ENCODE peak calls at places on chromosome 21, in six cellular contexts. U, A, L, X, E and R are unnamed samples.

GRCh38 chr21:45136927-45137611 is 62.7 kb downstream of the ADARB1 start:
- DNase-seq in U (peak; percentile 87), A (peak; percentile 86), L (peak; percentile 90), X (peak; percentile 92), E (peak; percentile 94), R (peak; percentile 73)

GRCh38 chr21:26637346-26637745 is 64.3 kb upstream of the CYYR1 start:
- DNase-seq in U (no peak), A (no peak), L (no peak), X (no peak), E (no peak), R (no peak)

GRCh38 chr21:43900078-43900385 is 35.0 kb downstream of the AGPAT3 start:
- DNase-seq in U (no peak), A (no peak), L (no peak), X (no peak), E (no peak), R (no peak)

GRCh38 chr21:36630485-36631206 is 68.3 kb upstream of the SIM2 start:
- DNase-seq in U (no peak), A (no peak), L (peak; percentile 91), X (peak; percentile 84), E (peak; percentile 84), R (peak; percentile 57)

GRCh38 chr21:19508844-19509243 is 1105.3 kb upstream of the TMPRSS15 start:
- DNase-seq in U (no peak), A (no peak), L (no peak), X (no peak), E (no peak), R (no peak)

GRCh38 chr21:42636535-42636914 is 16.9 kb upstream of the PDE9A start:
- DNase-seq in U (no peak), A (no peak), L (no peak), X (no peak), E (no peak), R (no peak)

GRCh38 chr21:43800566-43800965 is 11.2 kb downstream of the RRP1 start:
- DNase-seq in U (no peak), A (no peak), L (no peak), X (no peak), E (no peak), R (no peak)

GRCh38 chr21:36125513-36126121 is 9.3 kb upstream of the CBR3 start:
- DNase-seq in U (peak; percentile 48), A (peak; percentile 42), L (peak; percentile 67), X (peak; percentile 53), E (peak; percentile 73), R (peak; percentile 25)

GRCh38 chr21:45457161-45457831 is 52.3 kb downstream of the COL18A1 start:
- DNase-seq in U (no peak), A (no peak), L (no peak), X (no peak), E (peak; percentile 10), R (no peak)

GRCh38 chr21:46127239-46128105 is 27.9 kb downstream of the FTCD start:
- DNase-seq in U (peak; percentile 31), A (no peak), L (peak; percentile 9), X (no peak), E (peak; percentile 10), R (no peak)

GRCh38 chr21:46637952-46638746 is 2.7 kb downstream of the PRMT2 start:
- DNase-seq in U (no peak), A (no peak), L (no peak), X (no peak), E (no peak), R (no peak)

GRCh38 chr21:38660333-38661295 is 145.1 kb upstream of the ETS2 start:
- DNase-seq in U (peak; percentile 62), A (no peak), L (peak; percentile 41), X (peak; percentile 69), E (no peak), R (no peak)

GRCh38 chr21:37446552-37446951 is 80.0 kb downstream of the DYRK1A start:
- DNase-seq in U (no peak), A (no peak), L (no peak), X (peak; percentile 26), E (no peak), R (no peak)

GRCh38 chr21:34722684-34723300 is 54.0 kb downstream of the CLIC6 start:
- DNase-seq in U (no peak), A (no peak), L (peak; percentile 76), X (peak; percentile 67), E (no peak), R (peak; percentile 15)
- TF ChIP-seq CTCF in U (no peak), A (peak; percentile 44), L (peak; percentile 91), X (peak; percentile 75), E (peak; percentile 69), R (peak; percentile 61)

DNA sequence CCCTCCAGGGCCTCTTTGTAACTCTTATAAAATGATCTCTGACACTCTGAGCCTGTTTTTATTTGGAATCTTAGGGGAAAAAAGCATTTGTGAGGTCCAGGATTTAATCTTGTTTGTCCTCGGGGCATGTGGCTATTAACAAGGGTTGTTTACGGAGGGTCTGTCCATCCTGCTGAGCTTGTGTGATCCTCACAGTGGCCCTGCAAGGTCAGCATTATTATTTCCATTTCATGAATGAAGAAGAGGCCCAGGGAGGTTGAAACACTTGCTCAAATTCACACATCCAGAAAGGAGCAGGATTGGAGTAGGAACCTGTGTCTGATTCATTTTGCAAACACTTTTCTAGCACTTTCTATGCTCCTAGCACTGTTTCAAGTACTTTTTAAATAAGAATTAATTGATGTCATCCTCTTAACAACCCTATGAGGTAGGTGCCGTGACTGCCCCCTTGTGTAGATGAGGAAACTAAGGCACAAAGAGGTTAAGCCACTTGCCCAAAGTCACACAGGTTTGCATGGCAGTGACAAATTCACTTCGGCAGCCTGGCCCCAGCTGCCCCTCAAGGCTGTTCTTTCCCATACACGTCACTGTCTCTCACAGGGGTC is 178.9 kb downstream of the MIS18A start:
- DNase-seq in U (no peak), A (no peak), L (no peak), X (peak; percentile 45), E (no peak), R (no peak)
- TF ChIP-seq CTCF in U (no peak), A (no peak), L (no peak), X (peak; percentile 50), E (no peak), R (peak; percentile 16)

DNA sequence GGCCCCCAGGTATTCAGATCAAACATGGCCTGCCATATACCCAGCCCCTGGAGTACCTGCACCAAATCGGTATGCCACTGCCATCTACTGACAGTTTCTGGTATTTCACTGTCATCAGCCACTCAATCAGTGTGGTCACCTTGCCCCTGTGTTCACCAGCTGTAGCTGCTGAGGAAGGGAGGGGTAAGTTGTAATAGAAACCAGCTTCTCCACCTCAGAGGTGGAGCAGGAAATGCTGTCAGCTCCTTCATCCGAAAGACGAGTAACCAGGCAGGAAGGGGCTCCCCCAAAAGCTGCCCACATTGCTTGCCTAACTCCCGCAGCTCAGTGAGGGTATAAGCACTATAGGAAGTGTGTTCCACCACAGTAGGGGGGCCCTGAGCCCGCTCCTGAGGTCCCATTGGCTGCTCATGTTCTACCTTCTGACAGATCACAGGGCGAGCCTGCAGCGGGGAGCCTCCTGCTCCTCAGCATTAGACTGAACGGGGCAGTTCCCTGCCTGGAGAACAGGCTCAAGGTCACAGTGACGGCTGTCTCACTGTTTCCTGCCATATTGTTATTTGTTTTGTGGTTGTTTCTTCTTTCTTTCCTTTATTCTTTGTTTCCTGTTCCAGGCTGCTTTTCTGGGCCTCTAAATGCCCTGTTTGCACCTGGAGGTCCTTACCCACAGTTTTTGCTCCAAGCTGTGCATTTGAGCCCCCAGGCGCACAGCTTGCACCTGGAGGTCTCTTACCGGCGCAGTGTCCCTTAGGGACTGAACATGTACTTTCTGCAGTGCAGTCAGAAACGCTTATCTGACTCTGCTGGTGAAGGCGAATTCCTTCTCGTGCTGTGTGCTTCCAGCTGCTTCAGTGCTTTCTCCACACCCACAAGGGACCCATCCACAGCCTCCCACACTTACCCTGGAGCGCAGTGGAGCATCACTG is 1638.3 kb downstream of the MRPL39 start:
- DNase-seq in U (no peak), A (peak; percentile 28), L (peak; percentile 74), X (peak; percentile 35), E (peak; percentile 65), R (no peak)
- TF ChIP-seq CTCF in U (no peak), A (peak; percentile 76), L (peak; percentile 66), X (peak; percentile 47), E (peak; percentile 85), R (peak; percentile 54)

GRCh38 chr21:41611966-41612606 is 104.1 kb upstream of the TMPRSS2 start:
- DNase-seq in U (no peak), A (no peak), L (peak; percentile 51), X (peak; percentile 64), E (no peak), R (no peak)
- TF ChIP-seq CTCF in U (no peak), A (peak; percentile 35), L (no peak), X (no peak), E (no peak), R (no peak)

GRCh38 chr21:31780944-31781343 is 49.0 kb upstream of the SCAF4 start:
- DNase-seq in U (no peak), A (no peak), L (no peak), X (no peak), E (no peak), R (no peak)
- TF ChIP-seq CTCF in U (no peak), A (no peak), L (no peak), X (peak; percentile 17), E (no peak), R (peak; percentile 31)

GRCh38 chr21:40227111-40227510 is 359.9 kb downstream of the PCP4 start:
- DNase-seq in U (no peak), A (no peak), L (no peak), X (no peak), E (no peak), R (no peak)
- TF ChIP-seq CTCF in U (no peak), A (no peak), L (no peak), X (no peak), E (no peak), R (no peak)

DNA sequence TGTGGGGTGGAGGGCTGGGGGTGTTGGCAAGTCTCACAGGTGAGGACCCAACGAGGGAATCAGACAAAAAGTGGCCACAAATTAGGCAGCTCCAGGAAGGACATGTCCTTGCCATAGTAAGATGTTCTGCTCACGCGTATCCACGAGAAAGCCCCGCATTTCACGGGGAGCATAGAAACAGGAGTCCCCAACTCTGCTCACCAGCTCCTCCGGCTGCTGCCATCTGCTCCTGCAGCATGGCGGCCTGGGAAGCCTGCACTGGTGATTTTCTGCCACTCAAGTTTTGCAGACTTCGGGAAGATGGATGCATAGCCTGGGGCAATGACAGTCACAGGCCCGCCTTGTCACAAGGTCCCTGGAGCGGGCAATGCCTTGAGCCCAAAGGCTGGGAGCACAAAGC is 9.3 kb downstream of the TCP10L start:
- DNase-seq in U (no peak), A (no peak), L (no peak), X (no peak), E (no peak), R (no peak)
- TF ChIP-seq CTCF in U (no peak), A (no peak), L (no peak), X (no peak), E (no peak), R (no peak)

DNA sequence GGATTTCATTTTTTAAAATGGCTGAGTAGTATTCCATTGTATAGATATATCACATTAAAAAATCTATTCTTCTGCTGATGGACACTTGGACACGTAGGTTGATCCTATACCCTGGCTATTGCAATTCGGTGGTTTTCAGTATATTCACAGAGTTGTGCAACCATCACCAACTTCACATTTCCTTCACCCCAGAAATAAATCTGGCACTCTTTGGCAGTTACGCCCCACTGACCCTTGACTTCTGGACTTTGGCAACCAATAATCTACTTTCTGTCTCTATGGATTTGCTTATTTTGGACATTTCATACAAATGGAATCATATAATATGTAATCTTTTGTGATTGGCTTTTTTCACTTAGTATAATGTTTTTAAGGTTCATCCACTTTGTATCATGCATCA is 35.9 kb downstream of the MAP3K7CL start:
- DNase-seq in U (no peak), A (no peak), L (no peak), X (no peak), E (no peak), R (no peak)
- TF ChIP-seq CTCF in U (no peak), A (no peak), L (no peak), X (no peak), E (no peak), R (no peak)

GRCh38 chr21:31570824-31571425 is 88.6 kb upstream of the SOD1 start:
- DNase-seq in U (no peak), A (no peak), L (no peak), X (no peak), E (no peak), R (no peak)
- TF ChIP-seq CTCF in U (no peak), A (no peak), L (no peak), X (no peak), E (no peak), R (no peak)